ENCODE peak calls at places on chromosomes 13 and 19, in seven cellular contexts. One of them, this sample, is unnamed.

GRCh38 chr19:58182577-58182988 is 278 bp upstream of the ZNF274 start:
- DNase-seq in SHP77: no peak
- DNase-seq in A549: no peak
- DNase-seq in neural crest cell: no peak
- DNase-seq in cerebellar cortex: no peak
- DNase-seq in pancreas: no peak
- DNase-seq in left ventricle myocardium inferior: no peak
- DNase-seq in this sample: no peak

GRCh38 chr13:101714195-101714594 is 261.7 kb downstream of the ITGBL1 start:
- DNase-seq in SHP77: no peak
- DNase-seq in cerebellar cortex: no peak
- DNase-seq in pancreas: no peak
- DNase-seq in A549: no peak
- DNase-seq in left ventricle myocardium inferior: no peak
- DNase-seq in neural crest cell: no peak
- DNase-seq in this sample: no peak

GRCh38 chr19:35712910-35713845 is 4.6 kb upstream of the KMT2B start:
- DNase-seq in A549: no peak
- DNase-seq in neural crest cell: no peak
- DNase-seq in left ventricle myocardium inferior: no peak
- DNase-seq in cerebellar cortex: no peak
- DNase-seq in SHP77: no peak
- DNase-seq in pancreas: no peak
- DNase-seq in this sample: no peak

GRCh38 chr19:4537953-4538600 is 1.8 kb downstream of the LRG1 start:
- DNase-seq in left ventricle myocardium inferior: no peak
- DNase-seq in neural crest cell: no peak
- DNase-seq in A549: no peak
- DNase-seq in cerebellar cortex: no peak
- DNase-seq in pancreas: no peak
- DNase-seq in SHP77: peak; percentile 48
- DNase-seq in this sample: no peak

GRCh38 chr13:51683537-51684050 is 99.3 kb downstream of the WDFY2 start:
- DNase-seq in SHP77: no peak
- DNase-seq in pancreas: no peak
- DNase-seq in cerebellar cortex: peak; percentile 30
- DNase-seq in left ventricle myocardium inferior: no peak
- DNase-seq in neural crest cell: no peak
- DNase-seq in A549: no peak
- DNase-seq in this sample: no peak

GRCh38 chr19:3056454-3057016 is 5.8 kb downstream of the TLE5 start:
- DNase-seq in left ventricle myocardium inferior: no peak
- DNase-seq in pancreas: no peak
- DNase-seq in neural crest cell: no peak
- DNase-seq in cerebellar cortex: no peak
- DNase-seq in A549: peak; percentile 68
- DNase-seq in SHP77: no peak
- DNase-seq in this sample: no peak

GRCh38 chr13:33172400-33172799 is 113.2 kb downstream of the STARD13 start:
- DNase-seq in cerebellar cortex: no peak
- DNase-seq in SHP77: no peak
- DNase-seq in neural crest cell: no peak
- DNase-seq in pancreas: no peak
- DNase-seq in A549: no peak
- DNase-seq in left ventricle myocardium inferior: no peak
- DNase-seq in this sample: no peak

GRCh38 chr19:49534632-49535385 is 7.0 kb downstream of the RCN3 start:
- DNase-seq in left ventricle myocardium inferior: no peak
- DNase-seq in cerebellar cortex: no peak
- DNase-seq in pancreas: no peak
- DNase-seq in SHP77: no peak
- DNase-seq in neural crest cell: no peak
- DNase-seq in A549: no peak
- DNase-seq in this sample: no peak

GRCh38 chr13:21060063-21060826 is 1.1 kb downstream of the LATS2 start:
- DNase-seq in pancreas: peak; percentile 27
- DNase-seq in A549: peak; percentile 45
- DNase-seq in left ventricle myocardium inferior: peak; percentile 63
- DNase-seq in SHP77: no peak
- DNase-seq in cerebellar cortex: peak; percentile 43
- DNase-seq in neural crest cell: peak; percentile 32
- DNase-seq in this sample: peak; percentile 24

GRCh38 chr13:51844862-51845573 is at the start of gene TMEM272:
- DNase-seq in SHP77: peak; percentile 17
- DNase-seq in A549: peak; percentile 39
- DNase-seq in pancreas: peak; percentile 45
- DNase-seq in left ventricle myocardium inferior: peak; percentile 42
- DNase-seq in neural crest cell: peak; percentile 74
- DNase-seq in cerebellar cortex: peak; percentile 38
- DNase-seq in this sample: peak; percentile 74

GRCh38 chr19:48752511-48753365 is at the start of gene FUT1:
- DNase-seq in neural crest cell: no peak
- DNase-seq in cerebellar cortex: peak; percentile 77
- DNase-seq in left ventricle myocardium inferior: peak; percentile 72
- DNase-seq in A549: no peak
- DNase-seq in pancreas: peak; percentile 94
- DNase-seq in SHP77: peak; percentile 80
- DNase-seq in this sample: peak; percentile 97

GRCh38 chr13:97030705-97031452 is 36.6 kb upstream of the OXGR1 start:
- DNase-seq in A549: peak; percentile 69
- DNase-seq in SHP77: peak; percentile 86
- DNase-seq in neural crest cell: no peak
- DNase-seq in left ventricle myocardium inferior: no peak
- DNase-seq in cerebellar cortex: no peak
- DNase-seq in pancreas: no peak
- DNase-seq in this sample: no peak

GRCh38 chr19:40392123-40392522 is 2.1 kb upstream of the HIPK4 start:
- DNase-seq in SHP77: no peak
- DNase-seq in cerebellar cortex: no peak
- DNase-seq in neural crest cell: no peak
- DNase-seq in left ventricle myocardium inferior: no peak
- DNase-seq in A549: no peak
- DNase-seq in pancreas: no peak
- DNase-seq in this sample: no peak

GRCh38 chr13:72295173-72295572 is 428.2 kb upstream of the DACH1 start:
- DNase-seq in left ventricle myocardium inferior: no peak
- DNase-seq in pancreas: no peak
- DNase-seq in cerebellar cortex: no peak
- DNase-seq in SHP77: no peak
- DNase-seq in A549: no peak
- DNase-seq in neural crest cell: no peak
- DNase-seq in this sample: no peak

GRCh38 chr13:48078251-48078656 is 16.6 kb downstream of the MED4 start:
- DNase-seq in pancreas: no peak
- DNase-seq in neural crest cell: no peak
- DNase-seq in SHP77: no peak
- DNase-seq in left ventricle myocardium inferior: no peak
- DNase-seq in A549: peak; percentile 21
- DNase-seq in cerebellar cortex: peak; percentile 14
- DNase-seq in this sample: peak; percentile 14

GRCh38 chr13:32259116-32259515 is 56.0 kb downstream of the ZAR1L start:
- DNase-seq in cerebellar cortex: no peak
- DNase-seq in A549: peak; percentile 2
- DNase-seq in neural crest cell: no peak
- DNase-seq in pancreas: no peak
- DNase-seq in SHP77: no peak
- DNase-seq in left ventricle myocardium inferior: no peak
- DNase-seq in this sample: no peak

GRCh38 chr13:25380082-25380481 is 8.3 kb downstream of the ATP8A2 start:
- DNase-seq in neural crest cell: no peak
- DNase-seq in SHP77: no peak
- DNase-seq in cerebellar cortex: no peak
- DNase-seq in left ventricle myocardium inferior: no peak
- DNase-seq in A549: no peak
- DNase-seq in pancreas: no peak
- DNase-seq in this sample: no peak

GRCh38 chr19:51637362-51637978 is 7.3 kb upstream of the SIGLEC5 start:
- DNase-seq in A549: peak; percentile 31
- DNase-seq in cerebellar cortex: no peak
- DNase-seq in neural crest cell: no peak
- DNase-seq in SHP77: no peak
- DNase-seq in left ventricle myocardium inferior: no peak
- DNase-seq in pancreas: no peak
- DNase-seq in this sample: no peak

GRCh38 chr13:91278888-91279287 is 68.6 kb upstream of the MIR17HG start:
- DNase-seq in left ventricle myocardium inferior: no peak
- DNase-seq in pancreas: no peak
- DNase-seq in SHP77: no peak
- DNase-seq in A549: no peak
- DNase-seq in cerebellar cortex: no peak
- DNase-seq in neural crest cell: no peak
- DNase-seq in this sample: no peak

GRCh38 chr19:47749326-47749725 is 4.0 kb downstream of the NOP53 start:
- DNase-seq in A549: no peak
- DNase-seq in pancreas: no peak
- DNase-seq in left ventricle myocardium inferior: no peak
- DNase-seq in SHP77: no peak
- DNase-seq in neural crest cell: no peak
- DNase-seq in cerebellar cortex: no peak
- DNase-seq in this sample: no peak

GRCh38 chr19:46133101-46133627 is 8.7 kb upstream of the IGFL3 start:
- DNase-seq in cerebellar cortex: peak; percentile 91
- DNase-seq in left ventricle myocardium inferior: no peak
- DNase-seq in A549: peak; percentile 94
- DNase-seq in pancreas: peak; percentile 23
- DNase-seq in neural crest cell: peak; percentile 38
- DNase-seq in SHP77: peak; percentile 78
- DNase-seq in this sample: peak; percentile 45

GRCh38 chr13:109871018-109871370 is 84.6 kb upstream of the IRS2 start:
- DNase-seq in SHP77: no peak
- DNase-seq in pancreas: no peak
- DNase-seq in left ventricle myocardium inferior: no peak
- DNase-seq in cerebellar cortex: no peak
- DNase-seq in neural crest cell: no peak
- DNase-seq in A549: no peak
- DNase-seq in this sample: no peak

GRCh38 chr13:25752957-25753540 is 298.8 kb downstream of the SHISA2 start:
- DNase-seq in neural crest cell: no peak
- DNase-seq in A549: no peak
- DNase-seq in SHP77: peak; percentile 13
- DNase-seq in left ventricle myocardium inferior: peak; percentile 44
- DNase-seq in cerebellar cortex: no peak
- DNase-seq in pancreas: no peak
- DNase-seq in this sample: no peak

GRCh38 chr13:105908581-105908980 is 626.9 kb downstream of the EFNB2 start:
- DNase-seq in left ventricle myocardium inferior: no peak
- DNase-seq in cerebellar cortex: no peak
- DNase-seq in A549: no peak
- DNase-seq in pancreas: no peak
- DNase-seq in neural crest cell: no peak
- DNase-seq in SHP77: no peak
- DNase-seq in this sample: no peak

This sample was measured in Calu3.